ENCODE peak calls at places on chromosomes 6 and 20, in four cellular contexts. L, U, Y and I are unnamed samples.

GRCh38 chr6:146985111-146985510 is 219.1 kb upstream of the STXBP5 start:
- DNase-seq in L (peak), U (no peak), Y (no peak), I (no peak)

GRCh38 chr6:44670146-44670545 is 282.6 kb downstream of the CDC5L start:
- DNase-seq in L (no peak), U (no peak), Y (no peak), I (no peak)

GRCh38 chr20:18312723-18313122 is 24.4 kb downstream of the ZNF133 start:
- DNase-seq in L (no peak), U (no peak), Y (no peak), I (no peak)

GRCh38 chr6:5950448-5950847 is 56.3 kb downstream of the NRN1 start:
- DNase-seq in L (no peak), U (no peak), Y (no peak), I (peak)

GRCh38 chr6:90654166-90654565 is 67.3 kb upstream of the MAP3K7 start:
- DNase-seq in L (no peak), U (no peak), Y (no peak), I (no peak)

GRCh38 chr6:2245954-2246863 is 804 bp upstream of the GMDS start:
- DNase-seq in L (peak), U (no peak), Y (no peak), I (no peak)

GRCh38 chr6:13947611-13948178 is 22.9 kb downstream of the RNF182 start:
- DNase-seq in L (no peak), U (no peak), Y (no peak), I (no peak)

GRCh38 chr6:168385380-168385779 is 55.6 kb upstream of the SMOC2 start:
- DNase-seq in L (no peak), U (no peak), Y (no peak), I (no peak)

GRCh38 chr20:57582432-57583288 is 21.8 kb downstream of the PCK1 start:
- DNase-seq in L (peak), U (no peak), Y (no peak), I (no peak)

GRCh38 chr6:72182337-72183246 is 296.2 kb downstream of the RIMS1 start:
- DNase-seq in L (no peak), U (no peak), Y (peak), I (peak)

GRCh38 chr6:46704562-46704961 is 16.9 kb downstream of the TDRD6 start:
- DNase-seq in L (peak), U (no peak), Y (no peak), I (no peak)

GRCh38 chr6:41780623-41781301 is at the start of gene PRICKLE4:
- DNase-seq in L (no peak), U (no peak), Y (no peak), I (no peak)

GRCh38 chr6:154661751-154662150 is 71.5 kb upstream of the SCAF8 start:
- DNase-seq in L (no peak), U (no peak), Y (no peak), I (no peak)

DNA sequence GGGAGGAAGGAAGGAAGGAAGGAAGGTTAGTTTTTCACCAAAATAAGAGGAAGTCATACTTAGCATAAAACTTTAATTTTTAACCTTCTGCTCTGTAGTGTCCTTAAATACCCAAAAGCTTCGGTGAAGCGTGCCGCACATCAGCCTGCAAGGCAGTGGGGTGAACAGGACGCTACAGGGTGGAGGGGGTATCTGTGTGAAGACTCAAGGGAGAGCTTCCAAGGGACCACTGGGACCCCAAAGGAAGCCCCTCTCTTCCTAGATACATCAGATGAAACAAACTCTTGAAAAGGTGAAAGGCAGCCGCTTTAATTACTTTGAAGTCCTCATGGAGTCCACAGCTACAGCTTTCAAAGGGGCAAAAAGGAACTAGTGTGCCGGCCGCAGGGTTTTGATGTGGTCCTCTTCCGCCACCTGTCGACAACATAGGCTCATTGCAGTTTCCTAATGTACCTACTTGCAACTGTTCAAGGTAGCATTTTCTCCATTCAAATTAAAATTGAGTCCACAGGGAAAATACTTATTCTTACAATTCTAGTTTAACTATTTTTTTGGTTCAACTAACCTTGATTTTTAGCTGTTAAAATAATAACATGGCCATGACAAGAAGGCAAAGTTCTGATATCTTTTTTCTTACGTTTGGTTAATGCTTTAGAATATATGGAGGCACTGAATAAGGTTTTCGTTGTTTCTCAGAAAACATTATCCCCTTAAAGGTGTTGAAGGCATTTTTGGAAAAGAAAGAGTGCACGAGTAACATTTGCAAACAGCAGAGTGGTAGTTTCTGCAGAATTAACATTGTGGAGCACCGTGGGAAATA is 135.0 kb upstream of the RIPOR2 start:
- DNase-seq in L (peak), U (peak), Y (peak), I (peak)
- H3K4me3 ChIP-seq in L (no peak), U (peak), Y (no peak), I (no peak)

GRCh38 chr6:134676307-134677281 is 273.3 kb downstream of the ALDH8A1 start:
- DNase-seq in L (no peak), U (no peak), Y (no peak), I (no peak)

GRCh38 chr6:134675110-134676038 is 274.5 kb downstream of the ALDH8A1 start:
- DNase-seq in L (no peak), U (no peak), Y (no peak), I (no peak)

GRCh38 chr6:134680021-134680420 is 269.9 kb downstream of the ALDH8A1 start:
- DNase-seq in L (no peak), U (no peak), Y (no peak), I (no peak)

GRCh38 chr6:134680433-134680832 is 269.5 kb downstream of the ALDH8A1 start:
- DNase-seq in L (no peak), U (no peak), Y (no peak), I (no peak)

DNA sequence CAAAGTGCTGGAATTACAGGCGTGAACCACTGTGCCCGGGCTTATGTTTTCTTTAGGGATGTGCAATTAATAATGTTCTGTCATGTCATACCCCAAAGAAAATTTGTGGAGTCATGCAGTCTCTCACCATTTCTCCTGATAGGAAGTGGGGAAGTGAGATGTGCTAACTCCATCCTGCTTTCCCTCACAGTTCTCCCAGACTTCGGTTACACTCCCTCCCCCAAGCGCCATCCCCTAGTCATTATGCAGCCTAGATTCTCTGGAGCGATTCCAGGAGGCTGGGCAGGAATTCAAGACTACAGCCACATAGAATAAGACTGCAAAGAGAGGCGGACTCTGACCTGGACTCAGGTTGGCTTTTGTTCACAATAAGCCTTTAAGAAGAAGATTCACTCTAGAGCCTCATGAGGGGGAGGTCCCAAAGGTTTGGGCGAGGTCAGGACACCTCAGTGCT is 271.4 kb downstream of the ALDH8A1 start:
- DNase-seq in L (no peak), U (no peak), Y (no peak), I (no peak)
- TF ChIP-seq SUZ12 in L (no peak), U (no peak), Y (no peak), I (no peak)

GRCh38 chr6:136230219-136230980 is 19.7 kb downstream of the MTFR2 start:
- DNase-seq in L (no peak), U (no peak), Y (no peak), I (no peak)

GRCh38 chr6:136225496-136225895 is 24.6 kb downstream of the MTFR2 start:
- DNase-seq in L (no peak), U (no peak), Y (no peak), I (no peak)

GRCh38 chr6:136226027-136226673 is 24.0 kb downstream of the MTFR2 start:
- DNase-seq in L (peak), U (no peak), Y (no peak), I (no peak)

GRCh38 chr6:136228811-136229210 is 21.3 kb downstream of the MTFR2 start:
- DNase-seq in L (no peak), U (no peak), Y (no peak), I (no peak)

GRCh38 chr6:136226674-136227377 is 23.3 kb downstream of the MTFR2 start:
- DNase-seq in L (peak), U (no peak), Y (no peak), I (no peak)
- H3K4me3 ChIP-seq in L (peak), U (no peak), Y (no peak), I (no peak)

DNA sequence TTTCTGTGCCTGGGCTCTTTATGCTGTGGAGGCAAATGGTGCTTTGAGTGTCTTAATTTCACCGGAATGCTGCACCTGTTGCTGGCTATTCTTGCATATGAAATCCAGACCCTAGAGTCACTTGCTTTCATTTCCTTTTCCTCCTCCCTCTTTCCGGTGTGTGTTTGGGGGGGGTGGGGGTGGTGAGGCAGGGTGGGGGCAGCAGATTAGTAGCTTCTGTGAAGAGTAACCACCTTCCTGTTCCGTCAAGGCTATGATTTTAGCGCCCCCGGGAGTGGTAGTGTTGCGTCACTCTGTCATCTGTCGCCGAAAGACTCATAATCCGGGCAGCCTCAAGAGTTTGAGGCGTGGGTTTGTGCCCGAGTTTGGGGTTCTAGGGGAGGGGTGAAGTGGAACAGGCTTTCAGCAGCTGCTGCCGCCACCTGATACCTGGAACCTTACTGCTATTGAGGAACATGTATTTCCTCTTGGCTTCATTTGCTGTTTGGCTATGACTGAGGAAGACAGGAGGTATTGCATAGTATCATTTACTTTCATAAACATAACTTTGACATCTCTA is 49.1 kb downstream of the UTRN start:
- DNase-seq in L (no peak), U (no peak), Y (no peak), I (no peak)
- TF ChIP-seq SUZ12 in L (no peak), U (no peak), Y (no peak), I (no peak)

DNA sequence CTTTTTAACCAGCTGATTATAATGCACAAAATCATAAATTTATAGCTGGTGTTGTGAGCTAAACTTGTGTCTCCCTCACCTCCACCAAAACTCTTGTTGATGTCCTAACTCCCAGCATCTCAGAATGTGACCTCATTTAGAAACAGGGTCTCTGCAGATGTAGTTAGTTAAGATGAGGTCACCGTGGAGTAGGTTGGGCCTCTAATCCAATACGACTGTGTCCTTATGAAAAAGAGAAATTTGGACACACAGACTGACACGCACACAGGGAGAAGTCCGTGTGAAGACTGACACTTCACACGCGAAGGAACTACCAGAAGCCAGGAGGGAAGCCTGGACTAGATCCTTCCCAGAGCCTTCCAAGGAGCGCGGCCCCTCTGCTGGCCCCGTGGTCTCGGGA is 46.5 kb downstream of the TRAM2 start:
- DNase-seq in L (no peak), U (no peak), Y (no peak), I (no peak)
- H3K4me3 ChIP-seq in L (no peak), U (no peak), Y (no peak), I (no peak)